ENCODE peak calls at places on chromosomes 4 and X, in six cellular contexts. D is hepatocyte, B is HFF-Myc, U is astrocyte of the spinal cord, N is cardiac muscle cell, X is brain microvascular endothelial cell. T is an unnamed sample.

GRCh38 chrX:14676431-14676830 is 147.1 kb downstream of the GLRA2 start:
- DNase-seq in D (no peak), B (no peak), U (no peak), N (no peak), X (no peak), T (no peak)

GRCh38 chrX:70852294-70852693 is 56.2 kb downstream of the TEX11 start:
- DNase-seq in D (no peak), B (no peak), U (no peak), N (no peak), X (no peak), T (no peak)

GRCh38 chr4:42483426-42484379 is 86.4 kb downstream of the SHISA3 start:
- DNase-seq in D (no peak), B (no peak), U (no peak), N (peak), X (no peak), T (no peak)

GRCh38 chrX:747176-747575 is 116.6 kb downstream of the SHOX start:
- DNase-seq in D (no peak), B (no peak), U (no peak), N (no peak), X (no peak), T (no peak)

GRCh38 chr4:170386974-170387373 is 297.2 kb upstream of the AADAT start:
- DNase-seq in D (no peak), B (no peak), U (peak), N (no peak), X (peak), T (no peak)

GRCh38 chr4:57102050-57102564 is 8.1 kb downstream of the IGFBP7 start:
- DNase-seq in D (no peak), B (peak), U (peak), N (peak), X (peak), T (no peak)

GRCh38 chr4:4969298-4969697 is 50.0 kb downstream of the CYTL1 start:
- DNase-seq in D (no peak), B (no peak), U (no peak), N (peak), X (no peak), T (no peak)

GRCh38 chr4:67746797-67747495 is 7.2 kb downstream of the GNRHR start:
- DNase-seq in D (peak), B (no peak), U (peak), N (peak), X (no peak), T (no peak)

GRCh38 chr4:1777822-1778641 is 15.1 kb upstream of the FGFR3 start:
- DNase-seq in D (peak), B (no peak), U (peak), N (peak), X (peak), T (no peak)

GRCh38 chr4:98673978-98674377 is 15.6 kb upstream of the TSPAN5 start:
- DNase-seq in D (no peak), B (no peak), U (no peak), N (no peak), X (no peak), T (no peak)
- H3K4me3 ChIP-seq in D (no peak), B (no peak), U (no peak), N (no peak), X (no peak), T (no peak)

GRCh38 chr4:105634402-105634801 is 74.1 kb downstream of the INTS12 start:
- DNase-seq in D (no peak), B (no peak), U (no peak), N (no peak), X (no peak), T (no peak)
- H3K4me3 ChIP-seq in D (no peak), B (no peak), U (no peak), N (no peak), X (no peak), T (no peak)

GRCh38 chr4:16187455-16187854 is 38.8 kb downstream of the TAPT1 start:
- DNase-seq in D (no peak), B (no peak), U (no peak), N (no peak), X (no peak), T (no peak)
- H3K4me3 ChIP-seq in D (no peak), B (no peak), U (no peak), N (no peak), X (no peak), T (no peak)

GRCh38 chrX:20315140-20315539 is 48.4 kb upstream of the RPS6KA3 start:
- DNase-seq in D (peak), B (no peak), U (no peak), N (no peak), X (no peak), T (peak)

GRCh38 chrX:20320461-20321159 is 53.9 kb upstream of the RPS6KA3 start:
- DNase-seq in D (no peak), B (no peak), U (no peak), N (no peak), X (no peak), T (no peak)

GRCh38 chrX:20322887-20323286 is 56.2 kb upstream of the RPS6KA3 start:
- DNase-seq in D (no peak), B (no peak), U (no peak), N (no peak), X (no peak), T (no peak)

GRCh38 chrX:20317873-20318272 is 51.2 kb upstream of the RPS6KA3 start:
- DNase-seq in D (no peak), B (no peak), U (no peak), N (peak), X (no peak), T (no peak)

GRCh38 chrX:20319054-20319453 is 52.3 kb upstream of the RPS6KA3 start:
- DNase-seq in D (no peak), B (no peak), U (no peak), N (no peak), X (no peak), T (no peak)
- H3K4me3 ChIP-seq in D (no peak), B (no peak), U (no peak), N (no peak), X (no peak), T (no peak)